ENCODE peak calls at places on chromosomes 7 and 10, in six cellular contexts. J, D, U, L, O and Q are unnamed samples.
A peak's percentile ranks its signal among the peaks of the same experiment; 100 is the strongest.

GRCh38 chr10:114038819-114039218 is 4.8 kb upstream of the ADRB1 start:
- DNase-seq in J (no peak), D (no peak), U (no peak), L (no peak), O (no peak), Q (no peak)

GRCh38 chr7:123682690-123683089 is 27.0 kb downstream of the LMOD2 start:
- DNase-seq in J (no peak), D (no peak), U (no peak), L (peak; percentile 52), O (no peak), Q (no peak)

GRCh38 chr10:114044251-114045070 is 795 bp downstream of the ADRB1 start:
- DNase-seq in J (no peak), D (peak; percentile 72), U (no peak), L (no peak), O (no peak), Q (no peak)

GRCh38 chr10:123144697-123145541 is 3.0 kb upstream of the HMX2 start:
- DNase-seq in J (no peak), D (peak; percentile 74), U (no peak), L (no peak), O (no peak), Q (no peak)

GRCh38 chr7:150317748-150318444 is 5.3 kb upstream of the LRRC61 start:
- DNase-seq in J (no peak), D (no peak), U (no peak), L (no peak), O (no peak), Q (no peak)

GRCh38 chr10:110566472-110567200 is 859 bp upstream of the SMC3 start:
- DNase-seq in J (no peak), D (no peak), U (no peak), L (no peak), O (no peak), Q (no peak)

GRCh38 chr10:79055892-79056291 is 12.9 kb upstream of the ZMIZ1 start:
- DNase-seq in J (no peak), D (no peak), U (no peak), L (no peak), O (peak; percentile 20), Q (peak; percentile 28)

GRCh38 chr10:11207276-11207809 is 189.7 kb downstream of the CELF2 start:
- DNase-seq in J (no peak), D (peak; percentile 38), U (no peak), L (no peak), O (no peak), Q (no peak)

GRCh38 chr7:44887293-44887692 is 2.0 kb upstream of the PURB start:
- DNase-seq in J (no peak), D (no peak), U (no peak), L (no peak), O (no peak), Q (no peak)

GRCh38 chr7:110148054-110148453 is 942.9 kb upstream of the LRRN3 start:
- DNase-seq in J (no peak), D (no peak), U (no peak), L (no peak), O (no peak), Q (peak; percentile 48)

GRCh38 chr10:99325261-99325660 is 3.9 kb upstream of the CNNM1 start:
- DNase-seq in J (no peak), D (no peak), U (no peak), L (peak; percentile 61), O (no peak), Q (no peak)

GRCh38 chr7:25844109-25844915 is 307.7 kb upstream of the NFE2L3 start:
- DNase-seq in J (no peak), D (no peak), U (no peak), L (no peak), O (no peak), Q (no peak)

GRCh38 chr7:123499211-123499968 is 35.0 kb downstream of the IQUB start:
- DNase-seq in J (no peak), D (no peak), U (no peak), L (no peak), O (no peak), Q (no peak)

GRCh38 chr7:156237614-156238013 is 403.0 kb upstream of the RNF32 start:
- DNase-seq in J (no peak), D (peak; percentile 11), U (no peak), L (no peak), O (no peak), Q (no peak)

GRCh38 chr10:129854796-129855705 is 109.0 kb downstream of the EBF3 start:
- DNase-seq in J (no peak), D (no peak), U (no peak), L (no peak), O (no peak), Q (peak; percentile 40)

GRCh38 chr10:24552346-24553016 is 171.2 kb downstream of the ARHGAP21 start:
- DNase-seq in J (no peak), D (peak; percentile 99), U (no peak), L (peak; percentile 35), O (peak; percentile 84), Q (no peak)

GRCh38 chr7:139573871-139574270 is 50.4 kb downstream of the CLEC2L start:
- DNase-seq in J (no peak), D (peak; percentile 11), U (no peak), L (no peak), O (peak; percentile 19), Q (no peak)

GRCh38 chr7:14691597-14692203 is 210.9 kb downstream of the DGKB start:
- DNase-seq in J (no peak), D (peak; percentile 75), U (peak; percentile 46), L (peak; percentile 1), O (peak; percentile 40), Q (peak; percentile 67)

DNA sequence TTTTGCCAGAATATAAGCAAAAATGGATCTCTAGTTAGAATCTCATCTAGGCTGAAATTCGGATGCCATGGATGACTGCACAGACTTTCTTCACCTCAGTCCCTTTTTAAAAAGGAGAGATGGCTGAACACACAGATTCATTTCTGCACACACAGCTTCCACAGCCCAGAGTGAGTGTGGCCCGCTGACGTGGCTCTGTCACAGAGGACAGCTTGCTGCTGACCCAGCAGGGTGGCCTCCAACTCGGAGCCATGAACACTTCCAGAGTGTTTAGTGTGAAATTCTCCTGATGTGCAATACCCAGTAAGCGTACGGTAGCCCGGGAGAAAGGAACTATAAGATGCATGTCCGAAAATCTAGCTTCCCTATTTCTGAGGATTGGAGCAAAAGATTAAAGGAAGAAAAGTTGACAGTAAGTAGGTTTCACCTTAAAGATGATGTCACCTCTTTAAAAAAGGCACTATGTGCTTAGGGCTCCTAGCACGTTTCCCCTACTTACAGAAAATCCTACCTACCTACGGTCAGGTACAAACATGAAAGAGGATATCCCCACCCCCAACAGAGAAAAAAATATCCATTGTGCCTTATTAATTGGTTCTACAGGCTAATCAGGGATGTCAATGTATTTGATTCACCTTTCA is 162.2 kb downstream of the RAPGEF5 start:
- DNase-seq in J (no peak), D (no peak), U (no peak), L (no peak), O (no peak), Q (no peak)
- H3K4me3 ChIP-seq in J (no peak overlapping the region), D (no peak overlapping the region), U (no peak overlapping the region), L (no peak overlapping the region), O (no peak overlapping the region), Q (no peak overlapping the region)

DNA sequence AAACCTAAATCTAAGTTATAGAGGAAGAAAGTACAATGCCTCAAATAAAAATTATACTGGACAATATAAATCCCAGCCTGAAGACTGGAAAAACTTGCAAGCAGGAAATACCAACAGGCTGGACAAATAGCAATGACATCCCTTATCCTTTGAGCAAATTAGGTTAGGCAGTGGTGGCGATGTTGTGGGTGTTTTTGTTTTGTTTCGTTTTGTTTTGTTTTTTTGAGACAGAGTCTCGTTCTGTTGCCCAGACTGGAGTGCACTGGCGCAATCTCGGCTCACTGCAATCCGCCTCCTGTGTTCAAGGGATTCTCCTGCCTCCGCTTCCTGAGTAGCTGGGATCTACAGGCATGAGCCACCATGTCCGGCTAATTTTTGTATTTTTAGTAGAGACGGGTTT is 57.3 kb upstream of the TES start:
- DNase-seq in J (no peak), D (no peak), U (no peak), L (no peak), O (no peak), Q (no peak)
- TF ChIP-seq EP300 in J (no peak), D (no peak), U (no peak), L (no peak), O (no peak), Q (no peak)

GRCh38 chr7:106265133-106265532 is 19.6 kb downstream of the NAMPT start:
- DNase-seq in J (no peak), D (no peak), U (no peak), L (no peak), O (no peak), Q (no peak)

GRCh38 chr7:106257752-106258151 is 27.0 kb downstream of the NAMPT start:
- DNase-seq in J (no peak), D (no peak), U (no peak), L (no peak), O (no peak), Q (no peak)

GRCh38 chr7:106260136-106260561 is 24.6 kb downstream of the NAMPT start:
- DNase-seq in J (no peak), D (no peak), U (no peak), L (no peak), O (no peak), Q (no peak)

GRCh38 chr7:106258789-106259188 is 26.0 kb downstream of the NAMPT start:
- DNase-seq in J (no peak), D (no peak), U (no peak), L (no peak), O (no peak), Q (no peak)

DNA sequence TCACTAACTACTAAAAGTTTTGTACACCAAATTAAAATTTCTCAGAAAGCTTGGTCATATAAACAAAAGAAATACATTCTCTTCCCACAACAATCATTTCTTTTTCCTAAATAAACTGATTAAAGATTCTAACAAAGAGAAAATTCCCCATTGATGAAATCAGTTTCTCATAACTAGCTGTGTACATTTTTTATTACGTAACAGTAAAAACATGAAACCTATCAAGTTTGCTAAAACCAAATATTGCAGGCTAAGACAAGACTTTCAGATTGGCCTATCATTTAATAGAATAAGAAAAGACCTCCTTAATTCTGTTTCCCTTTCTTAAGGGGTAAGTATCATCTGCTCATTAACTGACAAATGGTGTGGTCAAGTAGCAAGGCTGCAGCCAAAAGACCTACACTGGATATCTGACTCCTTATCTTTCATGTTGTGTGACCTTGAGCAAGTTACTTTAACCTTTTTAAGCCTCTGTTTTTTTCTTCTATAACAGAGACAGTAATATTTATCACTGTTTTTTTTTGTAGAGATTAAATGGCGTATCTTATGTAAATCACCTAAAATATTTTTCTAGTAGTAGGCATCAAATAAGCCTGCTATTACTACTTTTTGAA is 22.4 kb downstream of the NAMPT start:
- DNase-seq in J (no peak), D (no peak), U (no peak), L (no peak), O (no peak), Q (no peak)
- H3K9me3 ChIP-seq in J (no peaks in the 10 kb centered on the region), D (no peaks in the 10 kb centered on the region), U (no peaks in the 10 kb centered on the region), L (no peaks in the 10 kb centered on the region), O (no peaks in the 10 kb centered on the region), Q (no peaks in the 10 kb centered on the region)

DNA sequence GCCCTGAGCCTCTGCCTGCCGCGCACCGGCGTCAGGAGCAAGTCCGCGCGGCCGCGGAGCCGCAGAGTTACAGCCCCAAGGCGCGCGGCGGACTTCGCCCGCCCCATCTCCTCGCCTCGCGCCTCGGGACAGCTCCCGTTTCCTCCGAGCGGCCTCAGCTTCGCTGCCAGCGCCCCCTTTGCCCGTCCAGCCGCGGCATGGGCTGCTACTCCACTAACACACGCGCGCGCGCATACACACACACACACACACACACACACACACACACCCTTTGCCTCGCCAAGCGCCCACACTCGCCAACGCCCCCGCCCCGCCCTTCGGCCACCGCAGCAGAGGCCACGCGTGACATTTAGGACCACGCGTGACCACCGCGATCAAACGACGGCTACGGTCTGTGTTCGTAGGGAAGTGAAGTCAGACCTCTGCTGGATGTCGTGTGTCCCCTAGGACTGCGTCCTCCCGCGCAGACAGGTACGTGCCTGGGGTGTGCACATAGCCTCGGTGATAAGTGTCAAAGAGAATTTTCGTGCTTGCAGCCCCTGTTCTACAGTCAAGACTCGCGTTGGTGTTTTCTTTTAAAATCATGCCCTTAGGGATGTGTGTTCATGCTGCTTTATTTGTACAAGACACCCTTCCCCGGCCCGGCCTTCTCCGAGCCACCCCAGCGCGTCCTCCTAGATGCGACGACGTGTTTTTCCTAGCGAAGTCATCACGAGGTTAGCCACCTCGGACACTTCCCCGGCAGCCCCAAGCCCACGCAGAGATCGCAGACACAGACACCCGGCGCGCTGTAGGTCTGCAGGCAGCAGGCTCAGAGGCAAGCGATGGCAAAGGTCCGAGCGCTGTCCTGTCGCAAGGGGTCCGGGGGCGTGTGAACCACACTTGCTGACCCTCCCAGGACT is 890 bp downstream of the MKX start:
- DNase-seq in J (no peak), D (peak; percentile 52), U (no peak), L (no peak), O (peak; percentile 28), Q (peak; percentile 72)
- H3K4me3 ChIP-seq in J (no peak overlapping the region), D (peak overlapping the region; percentile 51), U (peak overlapping the region; percentile 58), L (no peak overlapping the region), O (peak overlapping the region; percentile 67), Q (peak overlapping the region; percentile 73)